ENCODE peak calls at places on chromosomes 6 and 20, in seven cellular contexts. M is Calu3, L is upper lobe of right lung, C is adipocyte, V is activated T-cell treated with anti-CD3 and anti-CD28 coated beads for 48 hours, Y is lower leg skin, W is adrenal gland. K is an unnamed sample.

GRCh38 chr6:170147832-170148708 is 142.8 kb downstream of the DLL1 start:
- DNase-seq in V (peak), M (no peak), L (no peak), C (no peak), Y (no peak), W (no peak), K (no peak)

GRCh38 chr6:20205722-20206154 is 6.5 kb downstream of the MBOAT1 start:
- DNase-seq in L (no peak), C (no peak), V (no peak), Y (no peak), M (no peak), W (no peak), K (no peak)

GRCh38 chr20:10171864-10172751 is 46.5 kb upstream of the SNAP25 start:
- DNase-seq in Y (no peak), M (peak), W (peak), C (peak), L (peak), V (peak), K (peak)

GRCh38 chr6:161233986-161234620 is 39.8 kb downstream of the AGPAT4 start:
- DNase-seq in Y (peak), L (no peak), C (peak), M (no peak), V (no peak), W (peak), K (no peak)

GRCh38 chr6:145267076-145267867 is 468.0 kb downstream of the EPM2A start:
- DNase-seq in W (no peak), Y (no peak), V (no peak), M (no peak), L (no peak), C (no peak), K (peak)

GRCh38 chr20:25058051-25058796 is at the start of gene ACSS1:
- DNase-seq in Y (peak), W (peak), C (peak), L (peak), M (no peak), V (peak), K (peak)

GRCh38 chr20:47220161-47220582 is 136.3 kb downstream of the ZMYND8 start:
- DNase-seq in M (peak), Y (no peak), V (peak), L (no peak), W (no peak), C (peak), K (peak)

GRCh38 chr6:33620584-33621395 is at the start of gene ITPR3:
- DNase-seq in W (peak), C (peak), M (peak), L (peak), V (peak), Y (no peak), K (peak)

GRCh38 chr6:158029668-158030230 is 48.1 kb downstream of the SYNJ2 start:
- DNase-seq in W (no peak), L (peak), M (no peak), Y (no peak), C (no peak), V (no peak), K (no peak)

GRCh38 chr6:130647221-130647620 is 180.0 kb upstream of the SMLR1 start:
- DNase-seq in C (peak), W (no peak), L (no peak), Y (no peak), V (no peak), M (no peak), K (no peak)

GRCh38 chr6:97995158-97995557 is 712.1 kb upstream of the MMS22L start:
- DNase-seq in M (no peak), W (no peak), V (no peak), C (no peak), L (no peak), Y (no peak), K (no peak)

GRCh38 chr20:46192376-46192944 is 74.3 kb downstream of the CD40 start:
- DNase-seq in L (no peak), C (no peak), W (no peak), M (no peak), Y (no peak), V (no peak), K (peak)

GRCh38 chr20:19885981-19886665 is 128.1 kb downstream of the RIN2 start:
- DNase-seq in V (no peak), C (no peak), L (peak), W (peak), Y (peak), M (peak), K (peak)

GRCh38 chr6:42243046-42243445 is 25.4 kb upstream of the MRPS10 start:
- DNase-seq in M (no peak), C (no peak), L (no peak), V (no peak), Y (peak), W (no peak), K (no peak)

GRCh38 chr20:60224914-60225313 is 266.7 kb downstream of the CDH26 start:
- DNase-seq in M (peak), L (no peak), C (no peak), W (no peak), Y (peak), V (no peak), K (peak)

GRCh38 chr6:116556065-116556464 is 2.5 kb downstream of the CALHM4 start:
- DNase-seq in Y (no peak), L (no peak), M (no peak), C (peak), V (no peak), W (no peak), K (no peak)

GRCh38 chr6:133890941-133891813 is 2.3 kb downstream of the TCF21 start:
- DNase-seq in Y (no peak), W (no peak), L (peak), V (no peak), C (peak), M (peak), K (peak)

GRCh38 chr20:46011631-46012482 is 3.1 kb downstream of the MMP9 start:
- DNase-seq in M (peak), L (peak), C (no peak), W (peak), Y (peak), V (peak), K (peak)

GRCh38 chr6:15220062-15220461 is 25.8 kb upstream of the JARID2 start:
- DNase-seq in M (no peak), Y (no peak), L (no peak), W (no peak), C (no peak), V (no peak), K (no peak)

K was measured in NCI-H146.